ENCODE peak calls at places on chromosomes 4 and X, in four cellular contexts. K is K562, C is GM12878, Y is HepG2. T is an unnamed sample.

GRCh38 chr4:185847352-185848078 is 35.5 kb upstream of the SORBS2 start:
- DNase-seq in K (no peak), C (no peak), Y (peak), T (peak)

GRCh38 chr4:75904086-75904485 is 1.8 kb upstream of the PPEF2 start:
- DNase-seq in K (no peak), C (no peak), Y (no peak), T (no peak)

GRCh38 chr4:155758500-155759371 is at the start of gene GUCY1B1:
- DNase-seq in K (peak), C (peak), Y (no peak), T (peak)

GRCh38 chr4:52709155-52709554 is 42.1 kb downstream of the ERVMER34-1 start:
- DNase-seq in K (no peak), C (no peak), Y (no peak), T (no peak)

GRCh38 chr4:83858121-83858520 is 322.2 kb downstream of the GPAT3 start:
- DNase-seq in K (no peak), C (no peak), Y (no peak), T (no peak)

GRCh38 chrX:106247162-106247561 is 79.1 kb downstream of the PWWP3B start:
- DNase-seq in K (no peak), C (no peak), Y (no peak), T (no peak)

GRCh38 chr4:101597204-101597603 is 193.3 kb upstream of the BANK1 start:
- DNase-seq in K (peak), C (peak), Y (no peak), T (no peak)

GRCh38 chr4:183738081-183738673 is 79.1 kb downstream of the TRAPPC11 start:
- DNase-seq in K (no peak), C (peak), Y (no peak), T (no peak)

GRCh38 chr4:77959566-77960338 is 97.1 kb downstream of the MRPL1 start:
- DNase-seq in K (peak), C (peak), Y (peak), T (peak)

GRCh38 chrX:9651737-9652136 is 113.9 kb downstream of the GPR143 start:
- DNase-seq in K (no peak), C (no peak), Y (no peak), T (no peak)

GRCh38 chr4:159070742-159071141 is 32.1 kb upstream of the RAPGEF2 start:
- DNase-seq in K (no peak), C (no peak), Y (no peak), T (no peak)

GRCh38 chr4:7003879-7004240 is 39.3 kb upstream of the TADA2B start:
- DNase-seq in K (no peak), C (no peak), Y (no peak), T (no peak)

GRCh38 chr4:34323549-34324325 is 1920.6 kb downstream of the ARAP2 start:
- DNase-seq in K (no peak), C (no peak), Y (no peak), T (no peak)

GRCh38 chr4:3480528-3481112 is 17.5 kb downstream of the DOK7 start:
- DNase-seq in K (peak), C (no peak), Y (peak), T (peak)

GRCh38 chr4:184485279-184485678 is 10.9 kb upstream of the IRF2 start:
- DNase-seq in K (no peak), C (no peak), Y (no peak), T (no peak)

GRCh38 chrX:72245461-72246089 is 6.7 kb upstream of the ERCC6L start:
- DNase-seq in K (peak), C (no peak), Y (peak), T (peak)

GRCh38 chrX:49176421-49177326 is 5.0 kb downstream of the PLP2 start:
- DNase-seq in K (no peak), C (no peak), Y (no peak), T (no peak)

GRCh38 chr4:1731180-1731579 is 9.9 kb downstream of the TACC3 start:
- DNase-seq in K (no peak), C (no peak), Y (no peak), T (no peak)

GRCh38 chr4:26583538-26583864 is 383 bp upstream of the TBC1D19 start:
- DNase-seq in K (no peak), C (no peak), Y (no peak), T (no peak)

GRCh38 chrX:124502144-124502543 is 155.8 kb downstream of the SH2D1A start:
- DNase-seq in K (no peak), C (no peak), Y (no peak), T (no peak)

GRCh38 chrX:139063364-139063763 is 351.8 kb upstream of the FGF13 start:
- DNase-seq in K (no peak), C (no peak), Y (no peak), T (no peak)

GRCh38 chrX:119605398-119605738 is 856 bp downstream of the NKRF start:
- DNase-seq in K (peak), C (no peak), Y (peak), T (peak)

GRCh38 chrX:40646489-40647306 is 663 bp downstream of the CXorf38 start:
- DNase-seq in K (peak), C (no peak), Y (no peak), T (peak)

GRCh38 chr4:186825069-186825468 is 101.4 kb upstream of the FAT1 start:
- DNase-seq in K (no peak), C (no peak), Y (peak), T (no peak)

GRCh38 chr4:117626664-117627063 is 407.6 kb upstream of the NDST3 start:
- DNase-seq in K (no peak), C (no peak), Y (peak), T (no peak)

GRCh38 chr4:8177544-8177943 is 18.9 kb upstream of the ABLIM2 start:
- DNase-seq in K (no peak), C (no peak), Y (no peak), T (no peak)

GRCh38 chr4:20395160-20395773 is 143.6 kb downstream of the SLIT2 start:
- DNase-seq in K (peak), C (no peak), Y (peak), T (peak)

GRCh38 chr4:103365285-103365684 is 167.1 kb upstream of the CENPE start:
- DNase-seq in K (no peak), C (no peak), Y (no peak), T (no peak)

GRCh38 chrX:51456246-51456645 is 40.1 kb downstream of the NUDT11 start:
- DNase-seq in K (no peak), C (no peak), Y (no peak), T (no peak)

GRCh38 chrX:129980043-129980442 is 2.4 kb upstream of the BCORL1 start:
- DNase-seq in K (no peak), C (no peak), Y (no peak), T (no peak)

GRCh38 chrX:46953597-46953996 is 41.4 kb downstream of the JADE3 start:
- DNase-seq in K (no peak), C (no peak), Y (peak), T (no peak)

GRCh38 chr4:94621491-94622080 is 136.2 kb upstream of the BMPR1B start:
- DNase-seq in K (peak), C (no peak), Y (peak), T (peak)

GRCh38 chr4:180542445-180543100 is 1700.6 kb upstream of the TENM3 start:
- DNase-seq in K (no peak), C (no peak), Y (no peak), T (peak)

GRCh38 chr4:61763682-61764081 is 563.6 kb downstream of the ADGRL3 start:
- DNase-seq in K (no peak), C (no peak), Y (no peak), T (no peak)

GRCh38 chr4:159103406-159104131 is 690 bp downstream of the RAPGEF2 start:
- DNase-seq in K (peak), C (no peak), Y (no peak), T (peak)

GRCh38 chr4:164997324-164997723 is 19.9 kb upstream of the TRIM61 start:
- DNase-seq in K (peak), C (no peak), Y (peak), T (peak)

GRCh38 chrX:23493941-23494374 is 159.3 kb downstream of the PTCHD1 start:
- DNase-seq in K (no peak), C (no peak), Y (no peak), T (no peak)

GRCh38 chr4:86934147-86934771 is 552 bp upstream of the AFF1 start:
- DNase-seq in K (peak), C (no peak), Y (no peak), T (no peak)

GRCh38 chrX:103101280-103102042 is 8.5 kb upstream of the NXF3 start:
- DNase-seq in K (peak), C (no peak), Y (peak), T (no peak)

GRCh38 chr4:152398060-152398459 is 137.8 kb downstream of the FBXW7 start:
- DNase-seq in K (peak), C (no peak), Y (peak), T (peak)

GRCh38 chrX:45619290-45619689 is 418.6 kb upstream of the DIPK2B start:
- DNase-seq in K (no peak), C (no peak), Y (no peak), T (no peak)
- TF ChIP-seq TARDBP in K (no peak), C (no peak), Y (no peak), T (no peak)

DNA sequence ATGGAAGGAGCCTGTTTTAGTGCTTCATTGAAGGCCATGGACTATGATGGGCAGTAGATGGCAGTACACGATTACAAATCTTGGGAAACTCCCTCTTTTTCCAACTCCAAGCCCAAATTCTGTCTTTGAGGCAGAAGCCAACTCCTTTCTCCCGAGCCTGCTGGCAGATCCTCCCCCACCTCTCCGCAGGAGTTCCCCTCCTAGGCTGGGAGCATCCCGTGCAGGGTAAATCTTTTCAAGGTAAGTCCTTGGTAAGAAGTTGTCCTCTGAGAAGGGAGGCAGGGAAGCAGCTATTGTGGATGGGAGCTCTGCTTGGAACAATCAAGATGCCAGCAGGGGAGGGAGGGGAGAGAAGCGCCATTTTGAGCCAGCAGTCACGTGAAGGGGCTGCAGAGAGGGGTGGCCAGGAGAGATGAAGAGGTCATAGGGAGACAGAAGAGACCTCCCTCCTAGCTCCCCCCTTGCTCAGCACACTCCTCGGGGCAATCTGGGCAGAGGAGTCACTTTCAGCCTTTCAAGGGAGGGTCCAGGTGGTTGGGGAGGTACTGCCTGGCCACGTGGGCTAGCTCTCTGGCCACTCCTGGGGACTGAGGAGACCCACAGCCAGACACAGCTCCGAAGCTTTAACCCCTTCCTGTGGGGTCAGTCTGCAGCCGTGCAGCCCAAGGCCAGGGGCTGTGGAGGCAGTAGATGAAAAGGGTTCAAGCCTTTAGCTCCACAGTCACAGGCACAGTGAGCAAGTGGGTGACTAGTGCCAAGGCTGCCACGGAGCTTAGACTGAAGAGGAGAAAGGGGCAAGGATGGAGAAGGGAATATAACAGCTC is 9.6 kb downstream of the CC2D2A start:
- DNase-seq in K (peak), C (no peak), Y (peak), T (peak)
- TF ChIP-seq TARDBP in K (no peak), C (no peak), Y (no peak), T (no peak)

GRCh38 chrX:71056857-71057256 is 11.3 kb downstream of the SNX12 start:
- DNase-seq in K (no peak), C (no peak), Y (no peak), T (no peak)

GRCh38 chrX:71052721-71053120 is 15.4 kb downstream of the SNX12 start:
- DNase-seq in K (no peak), C (no peak), Y (no peak), T (no peak)

GRCh38 chrX:71058116-71058515 is 10.0 kb downstream of the SNX12 start:
- DNase-seq in K (no peak), C (no peak), Y (no peak), T (no peak)

GRCh38 chrX:71053217-71053621 is 14.9 kb downstream of the SNX12 start:
- DNase-seq in K (no peak), C (peak), Y (no peak), T (no peak)
- TF ChIP-seq TARDBP in K (no peak), C (no peak), Y (no peak), T (no peak)

DNA sequence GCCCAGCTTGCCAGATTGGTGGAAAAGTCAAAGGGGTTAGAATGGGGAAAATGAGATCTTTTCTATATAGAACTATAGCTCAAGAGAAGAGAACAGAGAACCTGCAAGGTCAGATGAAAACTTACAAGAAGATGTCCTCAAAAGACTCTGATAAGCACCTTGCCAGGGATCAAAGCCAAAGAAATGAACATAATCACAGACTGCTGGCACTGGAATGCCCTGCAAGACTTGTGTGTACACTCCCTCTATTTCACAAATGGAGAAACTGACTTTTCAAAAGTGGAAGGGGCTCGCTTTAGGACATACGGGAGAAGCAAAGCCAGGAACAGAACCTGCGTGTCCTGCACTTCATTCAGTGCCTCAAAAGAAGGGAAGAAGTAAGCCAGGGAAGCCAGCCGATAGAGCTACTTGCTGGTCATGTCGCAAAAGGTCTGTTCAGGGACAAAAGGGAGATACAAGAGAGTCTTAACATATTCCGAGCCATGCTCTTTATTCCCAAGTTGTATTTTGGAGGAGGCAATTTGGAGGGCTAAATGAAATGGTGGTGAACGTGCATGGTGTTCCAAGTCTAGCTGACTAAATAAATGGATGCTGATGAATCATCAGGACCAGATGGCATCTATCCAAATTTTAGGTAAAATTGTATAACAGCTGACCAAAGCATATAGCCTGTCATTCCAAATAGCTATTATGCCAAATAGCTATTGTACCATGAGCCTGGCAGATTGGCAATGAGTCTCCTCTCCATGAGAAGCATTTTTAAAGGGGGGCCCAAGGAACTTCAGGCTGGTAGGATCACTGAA is 175.6 kb upstream of the GPC4 start:
- DNase-seq in K (no peak), C (no peak), Y (no peak), T (no peak)
- TF ChIP-seq TARDBP in K (no peak), C (no peak), Y (no peak), T (no peak)

DNA sequence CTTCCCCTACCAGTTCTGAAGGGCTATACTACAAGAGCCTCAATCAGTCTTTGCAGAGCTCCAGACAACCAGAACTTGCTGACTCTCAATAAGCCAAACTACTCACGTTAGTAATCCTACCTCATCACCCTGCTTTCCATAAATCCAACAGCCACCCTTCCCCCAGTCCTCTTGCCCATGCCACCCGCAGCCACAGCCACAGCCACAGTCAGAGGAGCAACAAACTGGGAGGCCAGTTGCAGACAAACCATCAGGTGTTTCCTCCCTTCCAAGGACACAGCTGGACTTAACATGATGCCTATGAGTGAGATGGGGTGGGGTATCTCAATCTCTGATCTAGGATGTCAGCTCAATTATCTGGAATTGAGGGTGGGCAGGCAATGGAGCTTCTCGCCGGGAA is 1.0 kb downstream of the GABRA3 start:
- DNase-seq in K (no peak), C (no peak), Y (no peak), T (no peak)
- TF ChIP-seq TARDBP in K (no peak), C (no peak), Y (no peak), T (no peak)

GRCh38 chr4:54172156-54172555 is 56.9 kb upstream of the PDGFRA start:
- DNase-seq in K (no peak), C (no peak), Y (no peak), T (no peak)

GRCh38 chr4:54165011-54165410 is 64.1 kb upstream of the PDGFRA start:
- DNase-seq in K (no peak), C (no peak), Y (no peak), T (no peak)

GRCh38 chr4:54167508-54167907 is 61.6 kb upstream of the PDGFRA start:
- DNase-seq in K (no peak), C (no peak), Y (no peak), T (no peak)

GRCh38 chr4:54165438-54165837 is 63.7 kb upstream of the PDGFRA start:
- DNase-seq in K (no peak), C (no peak), Y (peak), T (no peak)

GRCh38 chr4:54169176-54169575 is 59.9 kb upstream of the PDGFRA start:
- DNase-seq in K (no peak), C (no peak), Y (no peak), T (no peak)
- TF ChIP-seq TARDBP in K (no peak), C (no peak), Y (no peak), T (no peak)

GRCh38 chr4:56469489-56470210 is 2.2 kb downstream of the SRP72 start:
- DNase-seq in K (no peak), C (no peak), Y (no peak), T (no peak)
- TF ChIP-seq TARDBP in K (no peak), C (no peak), Y (no peak), T (no peak)

GRCh38 chrX:12567857-12568256 is 223.4 kb upstream of the PRPS2 start:
- DNase-seq in K (peak), C (no peak), Y (no peak), T (peak)
- TF ChIP-seq TARDBP in K (no peak), C (no peak), Y (no peak), T (no peak)